ENCODE peak calls at places on chromosomes 1 and 21, in five cellular contexts. One of them, this sample, is unnamed.

GRCh38 chr21:45573452-45574035 is 31.3 kb upstream of the SLC19A1 start:
- DNase-seq in MG63: no peak
- DNase-seq in heart left ventricle: no peak
- DNase-seq in GM23248: peak; percentile 44
- DNase-seq in stomach: no peak
- DNase-seq in this sample: peak; percentile 13

GRCh38 chr21:35927262-35927661 is 133.1 kb downstream of the SETD4 start:
- DNase-seq in MG63: no peak
- DNase-seq in heart left ventricle: no peak
- DNase-seq in GM23248: no peak
- DNase-seq in stomach: no peak
- DNase-seq in this sample: no peak

GRCh38 chr1:1264868-1265272 is 8.8 kb downstream of the UBE2J2 start:
- DNase-seq in MG63: peak; percentile 83
- DNase-seq in heart left ventricle: no peak
- DNase-seq in GM23248: peak; percentile 99
- DNase-seq in stomach: no peak
- DNase-seq in this sample: peak; percentile 94

GRCh38 chr1:84253891-84254290 is 47.6 kb upstream of the SAMD13 start:
- DNase-seq in MG63: peak; percentile 89
- DNase-seq in heart left ventricle: peak; percentile 82
- DNase-seq in GM23248: peak; percentile 95
- DNase-seq in stomach: peak; percentile 41
- DNase-seq in this sample: peak; percentile 68

GRCh38 chr1:29122662-29122986 is 1.1 kb downstream of the TMEM200B start:
- DNase-seq in MG63: peak; percentile 90
- DNase-seq in heart left ventricle: peak; percentile 76
- DNase-seq in GM23248: peak; percentile 96
- DNase-seq in stomach: peak; percentile 49
- DNase-seq in this sample: peak; percentile 93

GRCh38 chr1:51981555-51981954 is 8.9 kb downstream of the RAB3B start:
- DNase-seq in MG63: no peak
- DNase-seq in heart left ventricle: no peak
- DNase-seq in GM23248: no peak
- DNase-seq in stomach: no peak
- DNase-seq in this sample: no peak

GRCh38 chr1:186722711-186723309 is 42.6 kb upstream of the PTGS2 start:
- DNase-seq in MG63: no peak
- DNase-seq in heart left ventricle: no peak
- DNase-seq in GM23248: peak; percentile 65
- DNase-seq in stomach: no peak
- DNase-seq in this sample: peak; percentile 66

GRCh38 chr21:33063907-33064622 is 5.9 kb upstream of the OLIG1 start:
- DNase-seq in MG63: no peak
- DNase-seq in heart left ventricle: no peak
- DNase-seq in GM23248: no peak
- DNase-seq in stomach: no peak
- DNase-seq in this sample: no peak

GRCh38 chr1:1181129-1181937 is 7.7 kb downstream of the TTLL10 start:
- DNase-seq in MG63: no peak
- DNase-seq in heart left ventricle: peak; percentile 17
- DNase-seq in GM23248: no peak
- DNase-seq in stomach: no peak
- DNase-seq in this sample: no peak

GRCh38 chr1:198564716-198565115 is 24.2 kb upstream of the ATP6V1G3 start:
- DNase-seq in MG63: no peak
- DNase-seq in heart left ventricle: no peak
- DNase-seq in GM23248: no peak
- DNase-seq in stomach: no peak
- DNase-seq in this sample: no peak

GRCh38 chr21:42193131-42193671 is 25.7 kb upstream of the ABCG1 start:
- DNase-seq in MG63: no peak
- DNase-seq in heart left ventricle: no peak
- DNase-seq in GM23248: no peak
- DNase-seq in stomach: no peak
- DNase-seq in this sample: no peak

GRCh38 chr1:232519186-232519585 is 110.7 kb downstream of the SIPA1L2 start:
- DNase-seq in MG63: no peak
- DNase-seq in heart left ventricle: peak; percentile 53
- DNase-seq in GM23248: no peak
- DNase-seq in stomach: no peak
- DNase-seq in this sample: no peak

GRCh38 chr1:6472391-6472790 is 6.4 kb upstream of the TNFRSF25 start:
- DNase-seq in MG63: no peak
- DNase-seq in heart left ventricle: no peak
- DNase-seq in GM23248: no peak
- DNase-seq in stomach: no peak
- DNase-seq in this sample: no peak

GRCh38 chr1:79982218-79982617 is 975.7 kb upstream of the ADGRL4 start:
- DNase-seq in MG63: peak; percentile 55
- DNase-seq in heart left ventricle: peak; percentile 87
- DNase-seq in GM23248: peak; percentile 59
- DNase-seq in stomach: no peak
- DNase-seq in this sample: peak; percentile 65

GRCh38 chr1:10389271-10389973 is 9.4 kb upstream of the PGD start:
- DNase-seq in MG63: no peak
- DNase-seq in heart left ventricle: no peak
- DNase-seq in GM23248: no peak
- DNase-seq in stomach: no peak
- DNase-seq in this sample: no peak

GRCh38 chr1:93448983-93449805 is 1.3 kb downstream of the FNBP1L start:
- DNase-seq in MG63: no peak
- DNase-seq in heart left ventricle: no peak
- DNase-seq in GM23248: peak; percentile 76
- DNase-seq in stomach: peak; percentile 56
- DNase-seq in this sample: peak; percentile 74

GRCh38 chr21:26964379-26964778 is 2.5 kb downstream of the ADAMTS5 start:
- DNase-seq in MG63: peak; percentile 90
- DNase-seq in heart left ventricle: peak; percentile 55
- DNase-seq in GM23248: peak; percentile 80
- DNase-seq in stomach: peak; percentile 28
- DNase-seq in this sample: no peak

GRCh38 chr1:101112051-101112770 is 86.6 kb upstream of the DPH5 start:
- DNase-seq in MG63: no peak
- DNase-seq in heart left ventricle: peak; percentile 58
- DNase-seq in GM23248: no peak
- DNase-seq in stomach: no peak
- DNase-seq in this sample: no peak

GRCh38 chr1:18900303-18900841 is 2.0 kb downstream of the ALDH4A1 start:
- DNase-seq in MG63: no peak
- DNase-seq in heart left ventricle: no peak
- DNase-seq in GM23248: no peak
- DNase-seq in stomach: no peak
- DNase-seq in this sample: peak; percentile 92

GRCh38 chr1:65881070-65881594 is 88.4 kb downstream of the PDE4B start:
- DNase-seq in MG63: peak; percentile 35
- DNase-seq in heart left ventricle: no peak
- DNase-seq in GM23248: peak; percentile 82
- DNase-seq in stomach: no peak
- DNase-seq in this sample: peak; percentile 49

GRCh38 chr1:200714504-200715187 is 24.0 kb upstream of the CAMSAP2 start:
- DNase-seq in MG63: no peak
- DNase-seq in heart left ventricle: no peak
- DNase-seq in GM23248: no peak
- DNase-seq in stomach: no peak
- DNase-seq in this sample: no peak

GRCh38 chr1:147189514-147189913 is 17.2 kb upstream of the PRKAB2 start:
- DNase-seq in MG63: no peak
- DNase-seq in heart left ventricle: no peak
- DNase-seq in GM23248: no peak
- DNase-seq in stomach: no peak
- DNase-seq in this sample: no peak

GRCh38 chr21:29330797-29331196 is 32.1 kb downstream of the BACH1 start:
- DNase-seq in MG63: no peak
- DNase-seq in heart left ventricle: no peak
- DNase-seq in GM23248: no peak
- DNase-seq in stomach: no peak
- DNase-seq in this sample: no peak

GRCh38 chr1:116194592-116194991 is 83.4 kb downstream of the MAB21L3 start:
- DNase-seq in MG63: no peak
- DNase-seq in heart left ventricle: no peak
- DNase-seq in GM23248: no peak
- DNase-seq in stomach: no peak
- DNase-seq in this sample: no peak

GRCh38 chr1:234611153-234611798 is 1.3 kb upstream of the IRF2BP2 start:
- DNase-seq in MG63: no peak
- DNase-seq in heart left ventricle: no peak
- DNase-seq in GM23248: peak; percentile 89
- DNase-seq in stomach: no peak
- DNase-seq in this sample: peak; percentile 82
- H3K4me3 ChIP-seq in MG63: peak overlapping the region; percentile 17
- H3K4me3 ChIP-seq in heart left ventricle: peak overlapping the region; percentile 32
- H3K4me3 ChIP-seq in GM23248: peak overlapping the region; percentile 64
- H3K4me3 ChIP-seq in stomach: peak overlapping the region; percentile 51
- H3K4me3 ChIP-seq in this sample: peak overlapping the region; percentile 78

GRCh38 chr1:16618719-16619118 is 5.4 kb upstream of the NBPF1 start:
- DNase-seq in MG63: no peak
- DNase-seq in heart left ventricle: peak; percentile 32
- DNase-seq in GM23248: no peak
- DNase-seq in stomach: peak; percentile 29
- DNase-seq in this sample: no peak
- H3K36me3 ChIP-seq in MG63: peaks cover 18% of the 10 kb centered on the region
- H3K36me3 ChIP-seq in heart left ventricle: no peaks in the 10 kb centered on the region
- H3K36me3 ChIP-seq in GM23248: no peaks in the 10 kb centered on the region
- H3K36me3 ChIP-seq in stomach: peaks cover 21% of the 10 kb centered on the region
- H3K36me3 ChIP-seq in this sample: peaks cover 6% of the 10 kb centered on the region

DNA sequence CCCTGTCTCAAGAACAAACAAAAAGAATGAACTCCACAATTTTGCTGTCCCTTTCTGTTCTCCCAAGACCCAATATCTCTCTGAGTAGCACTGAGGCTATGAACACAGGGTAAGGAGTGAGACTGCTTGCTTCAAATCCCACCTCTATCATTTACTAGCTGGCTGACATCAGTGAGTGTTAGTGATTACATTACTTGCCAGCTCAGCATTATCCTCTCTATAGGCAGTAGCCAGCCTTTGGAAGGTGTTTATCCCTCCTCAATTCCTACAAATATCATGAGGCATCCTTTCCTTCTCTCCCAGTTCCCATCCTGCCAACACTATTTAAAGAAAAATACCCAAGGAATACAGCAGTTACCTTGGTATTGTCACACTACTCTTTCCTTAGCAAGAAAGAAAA is 3.0 kb downstream of the PIK3C2B start:
- DNase-seq in MG63: no peak
- DNase-seq in heart left ventricle: no peak
- DNase-seq in GM23248: no peak
- DNase-seq in stomach: no peak
- DNase-seq in this sample: no peak
- H3K4me3 ChIP-seq in MG63: no peak overlapping the region
- H3K4me3 ChIP-seq in heart left ventricle: no peak overlapping the region
- H3K4me3 ChIP-seq in GM23248: no peak overlapping the region
- H3K4me3 ChIP-seq in stomach: no peak overlapping the region
- H3K4me3 ChIP-seq in this sample: no peak overlapping the region

GRCh38 chr1:202915146-202915545 is 11.9 kb downstream of the KLHL12 start:
- DNase-seq in MG63: no peak
- DNase-seq in heart left ventricle: no peak
- DNase-seq in GM23248: no peak
- DNase-seq in stomach: no peak
- DNase-seq in this sample: peak; percentile 4

GRCh38 chr1:202908998-202909397 is 18.0 kb downstream of the KLHL12 start:
- DNase-seq in MG63: no peak
- DNase-seq in heart left ventricle: no peak
- DNase-seq in GM23248: no peak
- DNase-seq in stomach: no peak
- DNase-seq in this sample: no peak

GRCh38 chr1:202909494-202909893 is 17.5 kb downstream of the KLHL12 start:
- DNase-seq in MG63: no peak
- DNase-seq in heart left ventricle: no peak
- DNase-seq in GM23248: no peak
- DNase-seq in stomach: no peak
- DNase-seq in this sample: no peak
- H3K36me3 ChIP-seq in MG63: peaks cover 39% of the 10 kb centered on the region
- H3K36me3 ChIP-seq in heart left ventricle: no peaks in the 10 kb centered on the region
- H3K36me3 ChIP-seq in GM23248: peaks cover 59% of the 10 kb centered on the region
- H3K36me3 ChIP-seq in stomach: peaks cover 40% of the 10 kb centered on the region
- H3K36me3 ChIP-seq in this sample: peaks cover 76% of the 10 kb centered on the region

DNA sequence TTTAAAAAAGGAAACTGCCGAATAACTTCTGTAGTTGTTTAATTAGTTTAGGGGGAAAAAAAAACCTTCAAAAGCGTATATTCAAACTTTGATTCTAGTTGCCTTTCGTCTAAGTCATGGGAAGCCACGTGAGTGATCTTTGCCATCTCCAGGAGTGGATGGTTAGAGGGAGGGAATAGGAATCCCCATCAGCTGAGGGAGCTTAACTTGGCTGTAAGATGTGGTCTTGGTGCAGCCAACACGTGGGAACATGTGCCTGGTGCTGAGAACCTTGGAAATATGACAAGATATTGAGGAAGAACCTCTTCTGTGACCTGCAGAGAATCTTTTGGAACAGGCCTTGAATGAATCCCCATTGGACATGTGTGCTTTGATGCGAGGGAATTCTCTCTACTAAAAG is 1.7 kb downstream of the BACE2 start:
- DNase-seq in MG63: no peak
- DNase-seq in heart left ventricle: no peak
- DNase-seq in GM23248: peak; percentile 9
- DNase-seq in stomach: no peak
- DNase-seq in this sample: no peak
- H3K4me3 ChIP-seq in MG63: peak overlapping the region; percentile 93
- H3K4me3 ChIP-seq in heart left ventricle: no peak overlapping the region
- H3K4me3 ChIP-seq in GM23248: peak overlapping the region; percentile 91
- H3K4me3 ChIP-seq in stomach: peak overlapping the region; percentile 85
- H3K4me3 ChIP-seq in this sample: peak overlapping the region; percentile 83

This sample was measured in adipocyte.